ENCODE peak calls at places on chromosomes 13 and 19, in nine cellular contexts. One of them, this sample, is unnamed.

GRCh38 chr19:51505904-51506303 is 4.3 kb upstream of the SIGLEC12 start:
- DNase-seq in activated naive CD4-positive, alpha-beta T cell treated with Interleukin-2 at 50 U/mL for 16 hours: no peak
- DNase-seq in B cell: no peak
- DNase-seq in NCI-H1436: no peak
- DNase-seq in nephron progenitor cell: no peak
- DNase-seq in NCI-H1694: no peak
- DNase-seq in skeletal muscle cell: no peak
- DNase-seq in CD4-positive, alpha-beta T cell: no peak
- DNase-seq in GM10248: no peak
- DNase-seq in this sample: no peak

GRCh38 chr13:80235559-80236296 is 105.2 kb downstream of the SPRY2 start:
- DNase-seq in B cell: no peak
- DNase-seq in NCI-H1436: peak
- DNase-seq in CD4-positive, alpha-beta T cell: no peak
- DNase-seq in NCI-H1694: no peak
- DNase-seq in activated naive CD4-positive, alpha-beta T cell treated with Interleukin-2 at 50 U/mL for 16 hours: no peak
- DNase-seq in GM10248: no peak
- DNase-seq in skeletal muscle cell: no peak
- DNase-seq in nephron progenitor cell: no peak
- DNase-seq in this sample: no peak

GRCh38 chr13:98143601-98144500 is 957 bp downstream of the FARP1 start:
- DNase-seq in B cell: no peak
- DNase-seq in activated naive CD4-positive, alpha-beta T cell treated with Interleukin-2 at 50 U/mL for 16 hours: no peak
- DNase-seq in skeletal muscle cell: no peak
- DNase-seq in CD4-positive, alpha-beta T cell: no peak
- DNase-seq in NCI-H1694: peak
- DNase-seq in NCI-H1436: no peak
- DNase-seq in GM10248: no peak
- DNase-seq in nephron progenitor cell: peak
- DNase-seq in this sample: peak

GRCh38 chr13:44698076-44698475 is 121.9 kb upstream of the TSC22D1 start:
- DNase-seq in NCI-H1436: no peak
- DNase-seq in nephron progenitor cell: peak
- DNase-seq in activated naive CD4-positive, alpha-beta T cell treated with Interleukin-2 at 50 U/mL for 16 hours: no peak
- DNase-seq in B cell: no peak
- DNase-seq in NCI-H1694: no peak
- DNase-seq in CD4-positive, alpha-beta T cell: no peak
- DNase-seq in skeletal muscle cell: no peak
- DNase-seq in GM10248: no peak
- DNase-seq in this sample: no peak

GRCh38 chr13:23550164-23550563 is 20.0 kb upstream of the TNFRSF19 start:
- DNase-seq in skeletal muscle cell: no peak
- DNase-seq in CD4-positive, alpha-beta T cell: no peak
- DNase-seq in B cell: no peak
- DNase-seq in GM10248: no peak
- DNase-seq in activated naive CD4-positive, alpha-beta T cell treated with Interleukin-2 at 50 U/mL for 16 hours: no peak
- DNase-seq in NCI-H1436: no peak
- DNase-seq in nephron progenitor cell: no peak
- DNase-seq in NCI-H1694: no peak
- DNase-seq in this sample: no peak

GRCh38 chr19:52748336-52748950 is 13.6 kb upstream of the ZNF611 start:
- DNase-seq in GM10248: no peak
- DNase-seq in nephron progenitor cell: no peak
- DNase-seq in B cell: no peak
- DNase-seq in NCI-H1436: no peak
- DNase-seq in activated naive CD4-positive, alpha-beta T cell treated with Interleukin-2 at 50 U/mL for 16 hours: no peak
- DNase-seq in CD4-positive, alpha-beta T cell: no peak
- DNase-seq in skeletal muscle cell: no peak
- DNase-seq in NCI-H1694: peak
- DNase-seq in this sample: no peak

GRCh38 chr19:48419158-48419920 is 25.9 kb downstream of the GRIN2D start:
- DNase-seq in skeletal muscle cell: no peak
- DNase-seq in B cell: peak
- DNase-seq in NCI-H1694: no peak
- DNase-seq in CD4-positive, alpha-beta T cell: peak
- DNase-seq in activated naive CD4-positive, alpha-beta T cell treated with Interleukin-2 at 50 U/mL for 16 hours: peak
- DNase-seq in nephron progenitor cell: peak
- DNase-seq in NCI-H1436: peak
- DNase-seq in GM10248: peak
- DNase-seq in this sample: peak

GRCh38 chr19:8209111-8209964 is at the start of gene CERS4:
- DNase-seq in skeletal muscle cell: no peak
- DNase-seq in CD4-positive, alpha-beta T cell: peak
- DNase-seq in B cell: peak
- DNase-seq in activated naive CD4-positive, alpha-beta T cell treated with Interleukin-2 at 50 U/mL for 16 hours: peak
- DNase-seq in nephron progenitor cell: peak
- DNase-seq in NCI-H1436: peak
- DNase-seq in NCI-H1694: peak
- DNase-seq in GM10248: peak
- DNase-seq in this sample: peak

GRCh38 chr13:78428646-78429045 is 174.7 kb downstream of the POU4F1 start:
- DNase-seq in CD4-positive, alpha-beta T cell: no peak
- DNase-seq in GM10248: no peak
- DNase-seq in B cell: no peak
- DNase-seq in activated naive CD4-positive, alpha-beta T cell treated with Interleukin-2 at 50 U/mL for 16 hours: no peak
- DNase-seq in NCI-H1694: no peak
- DNase-seq in skeletal muscle cell: no peak
- DNase-seq in NCI-H1436: no peak
- DNase-seq in nephron progenitor cell: no peak
- DNase-seq in this sample: no peak

GRCh38 chr13:101343128-101343787 is 73.0 kb downstream of the NALCN start:
- DNase-seq in NCI-H1436: no peak
- DNase-seq in CD4-positive, alpha-beta T cell: no peak
- DNase-seq in NCI-H1694: no peak
- DNase-seq in skeletal muscle cell: no peak
- DNase-seq in GM10248: no peak
- DNase-seq in activated naive CD4-positive, alpha-beta T cell treated with Interleukin-2 at 50 U/mL for 16 hours: no peak
- DNase-seq in nephron progenitor cell: no peak
- DNase-seq in B cell: no peak
- DNase-seq in this sample: no peak

GRCh38 chr19:13051581-13052165 is 51.0 kb downstream of the LYL1 start:
- DNase-seq in GM10248: peak
- DNase-seq in CD4-positive, alpha-beta T cell: peak
- DNase-seq in skeletal muscle cell: no peak
- DNase-seq in activated naive CD4-positive, alpha-beta T cell treated with Interleukin-2 at 50 U/mL for 16 hours: no peak
- DNase-seq in NCI-H1436: peak
- DNase-seq in nephron progenitor cell: peak
- DNase-seq in B cell: no peak
- DNase-seq in NCI-H1694: no peak
- DNase-seq in this sample: no peak

GRCh38 chr13:39347926-39348901 is 254.8 kb downstream of the LHFPL6 start:
- DNase-seq in CD4-positive, alpha-beta T cell: no peak
- DNase-seq in nephron progenitor cell: peak
- DNase-seq in NCI-H1694: no peak
- DNase-seq in NCI-H1436: no peak
- DNase-seq in B cell: no peak
- DNase-seq in GM10248: no peak
- DNase-seq in skeletal muscle cell: no peak
- DNase-seq in activated naive CD4-positive, alpha-beta T cell treated with Interleukin-2 at 50 U/mL for 16 hours: no peak
- DNase-seq in this sample: no peak

GRCh38 chr19:8459520-8460260 is 14.9 kb downstream of the HNRNPM start:
- DNase-seq in NCI-H1436: no peak
- DNase-seq in nephron progenitor cell: no peak
- DNase-seq in NCI-H1694: no peak
- DNase-seq in CD4-positive, alpha-beta T cell: no peak
- DNase-seq in B cell: no peak
- DNase-seq in GM10248: no peak
- DNase-seq in skeletal muscle cell: peak
- DNase-seq in activated naive CD4-positive, alpha-beta T cell treated with Interleukin-2 at 50 U/mL for 16 hours: no peak
- DNase-seq in this sample: peak

GRCh38 chr13:29884671-29885424 is 34.4 kb upstream of the UBL3 start:
- DNase-seq in CD4-positive, alpha-beta T cell: no peak
- DNase-seq in NCI-H1436: no peak
- DNase-seq in NCI-H1694: no peak
- DNase-seq in B cell: no peak
- DNase-seq in activated naive CD4-positive, alpha-beta T cell treated with Interleukin-2 at 50 U/mL for 16 hours: no peak
- DNase-seq in nephron progenitor cell: no peak
- DNase-seq in GM10248: no peak
- DNase-seq in skeletal muscle cell: no peak
- DNase-seq in this sample: no peak

GRCh38 chr13:98484289-98485219 is 92.4 kb downstream of the STK24 start:
- DNase-seq in nephron progenitor cell: peak
- DNase-seq in NCI-H1436: no peak
- DNase-seq in B cell: no peak
- DNase-seq in GM10248: peak
- DNase-seq in CD4-positive, alpha-beta T cell: peak
- DNase-seq in skeletal muscle cell: peak
- DNase-seq in NCI-H1694: peak
- DNase-seq in activated naive CD4-positive, alpha-beta T cell treated with Interleukin-2 at 50 U/mL for 16 hours: peak
- DNase-seq in this sample: peak

GRCh38 chr19:8811315-8812172 is 20.6 kb downstream of the ZNF558 start:
- DNase-seq in NCI-H1694: no peak
- DNase-seq in B cell: no peak
- DNase-seq in skeletal muscle cell: no peak
- DNase-seq in CD4-positive, alpha-beta T cell: no peak
- DNase-seq in GM10248: no peak
- DNase-seq in nephron progenitor cell: no peak
- DNase-seq in activated naive CD4-positive, alpha-beta T cell treated with Interleukin-2 at 50 U/mL for 16 hours: no peak
- DNase-seq in NCI-H1436: no peak
- DNase-seq in this sample: no peak

GRCh38 chr13:73556902-73557301 is 498.1 kb downstream of the KLF5 start:
- DNase-seq in GM10248: no peak
- DNase-seq in B cell: no peak
- DNase-seq in skeletal muscle cell: peak
- DNase-seq in activated naive CD4-positive, alpha-beta T cell treated with Interleukin-2 at 50 U/mL for 16 hours: no peak
- DNase-seq in nephron progenitor cell: no peak
- DNase-seq in CD4-positive, alpha-beta T cell: no peak
- DNase-seq in NCI-H1436: no peak
- DNase-seq in NCI-H1694: no peak
- DNase-seq in this sample: no peak